ENCODE peak calls at places on chromosomes 2 and 18, in four cellular contexts. V is activated CD4-positive, alpha-beta T cell treated with anti-CD3 and anti-CD28 coated beads, Interleukin-2, amount 10 ng/mL, durations not matched to agents 7 days and 5 days; Z is small intestine; W is lower leg skin. X is an unnamed sample.

GRCh38 chr2:29478641-29479040 is 363.4 kb downstream of the CLIP4 start:
- DNase-seq in V (no peak), W (no peak), Z (no peak), X (no peak)

GRCh38 chr18:55402731-55403405 is 185.1 kb downstream of the TCF4 start:
- DNase-seq in W (no peak), V (no peak), Z (no peak), X (no peak)

GRCh38 chr2:37812414-37812813 is 112.7 kb upstream of the RMDN2 start:
- DNase-seq in W (no peak), Z (no peak), V (no peak), X (no peak)

GRCh38 chr18:45666520-45666919 is 51.2 kb downstream of the SLC14A2 start:
- DNase-seq in Z (peak; percentile 63), V (peak; percentile 38), W (no peak), X (no peak)

GRCh38 chr2:3198119-3198518 is 179.5 kb downstream of the EIPR1 start:
- DNase-seq in Z (peak; percentile 7), W (no peak), V (no peak), X (no peak)

GRCh38 chr2:66433945-66434678 is 813 bp upstream of the MEIS1 start:
- DNase-seq in Z (peak; percentile 58), W (peak; percentile 61), V (peak; percentile 26), X (no peak)

GRCh38 chr2:24919100-24919976 is 699 bp downstream of the ADCY3 start:
- DNase-seq in V (peak; percentile 77), Z (peak; percentile 45), W (no peak), X (peak; percentile 63)

GRCh38 chr2:106098081-106098480 is 96.0 kb downstream of the UXS1 start:
- DNase-seq in Z (no peak), W (no peak), V (no peak), X (no peak)

X was measured in colonic mucosa.